ENCODE peak calls at places on chromosomes 5 and 9, in eight cellular contexts. O, Z, D, U, Q, I, E and N are unnamed samples.

GRCh38 chr5:58450811-58451629 is 8.9 kb downstream of the PLK2 start:
- DNase-seq in O (peak), Z (no peak), D (no peak), U (no peak), Q (peak), I (no peak), E (no peak), N (no peak)

GRCh38 chr9:134564431-134565170 is 77.0 kb upstream of the COL5A1 start:
- DNase-seq in O (peak), Z (no peak), D (no peak), U (no peak), Q (no peak), I (no peak), E (no peak), N (no peak)

GRCh38 chr5:133232011-133232410 is 180.2 kb downstream of the HSPA4 start:
- DNase-seq in O (no peak), Z (no peak), D (no peak), U (no peak), Q (peak), I (no peak), E (no peak), N (no peak)

GRCh38 chr9:132141364-132141947 is 20.4 kb upstream of the NTNG2 start:
- DNase-seq in O (peak), Z (no peak), D (peak), U (no peak), Q (peak), I (peak), E (no peak), N (no peak)

GRCh38 chr5:6279607-6280006 is 98.7 kb downstream of the MED10 start:
- DNase-seq in O (no peak), Z (no peak), D (no peak), U (no peak), Q (no peak), I (no peak), E (no peak), N (no peak)

GRCh38 chr9:23538604-23539003 is 287.4 kb downstream of the ELAVL2 start:
- DNase-seq in O (no peak), Z (no peak), D (no peak), U (no peak), Q (no peak), I (no peak), E (no peak), N (no peak)

GRCh38 chr5:6118691-6119090 is 259.7 kb downstream of the MED10 start:
- DNase-seq in O (no peak), Z (no peak), D (no peak), U (no peak), Q (no peak), I (no peak), E (no peak), N (no peak)

GRCh38 chr5:76960004-76960625 is 7.3 kb downstream of the CRHBP start:
- DNase-seq in O (peak), Z (peak), D (no peak), U (no peak), Q (no peak), I (no peak), E (no peak), N (no peak)

GRCh38 chr9:95230046-95230445 is 87.5 kb downstream of the FANCC start:
- DNase-seq in O (no peak), Z (no peak), D (no peak), U (no peak), Q (no peak), I (no peak), E (no peak), N (no peak)

GRCh38 chr5:139833525-139833924 is 37.9 kb downstream of the PSD2 start:
- DNase-seq in O (no peak), Z (no peak), D (no peak), U (no peak), Q (no peak), I (no peak), E (no peak), N (no peak)

GRCh38 chr9:25677301-25678146 is 720 bp downstream of the TUSC1 start:
- DNase-seq in O (peak), Z (peak), D (peak), U (no peak), Q (peak), I (no peak), E (no peak), N (no peak)

GRCh38 chr9:101028346-101029299 is at the start of gene PLPPR1:
- DNase-seq in O (peak), Z (peak), D (peak), U (peak), Q (peak), I (peak), E (no peak), N (no peak)

GRCh38 chr5:134289509-134290113 is 63.7 kb upstream of the PPP2CA start:
- DNase-seq in O (peak), Z (no peak), D (peak), U (no peak), Q (peak), I (peak), E (peak), N (peak)